ENCODE peak calls at places on chromosomes 5 and 9, in five cellular contexts. B, A, M, G and W are unnamed samples.
A peak's percentile ranks its signal among the peaks of the same experiment; 100 is the strongest.

GRCh38 chr5:43609752-43610151 is 6.8 kb downstream of the NNT start:
- DNase-seq in G (peak; percentile 25), A (no peak), M (no peak), B (no peak), W (no peak)

GRCh38 chr9:124749811-124750210 is 21.3 kb downstream of the NR6A1 start:
- DNase-seq in B (peak; percentile 82), G (peak; percentile 14), A (no peak), M (no peak), W (no peak)

GRCh38 chr5:58259685-58260152 is 200.2 kb downstream of the PLK2 start:
- DNase-seq in B (peak; percentile 98), M (no peak), A (no peak), G (peak; percentile 94), W (no peak)

GRCh38 chr5:156497816-156498215 is 170.9 kb downstream of the SGCD start:
- DNase-seq in A (no peak), G (no peak), M (no peak), B (peak; percentile 74), W (no peak)

GRCh38 chr5:145981612-145982571 is 45.5 kb downstream of the SH3RF2 start:
- DNase-seq in A (no peak), M (no peak), G (no peak), B (no peak), W (no peak)

GRCh38 chr5:172179032-172179989 is 8.7 kb downstream of the STK10 start:
- DNase-seq in A (no peak), M (peak; percentile 76), B (peak; percentile 40), G (peak; percentile 79), W (peak; percentile 44)

GRCh38 chr5:14032944-14033343 is 88.5 kb upstream of the DNAH5 start:
- DNase-seq in M (no peak), B (peak; percentile 33), A (no peak), G (no peak), W (no peak)

GRCh38 chr9:32677931-32678330 is 42.5 kb upstream of the TAF1L start:
- DNase-seq in B (no peak), A (no peak), G (peak; percentile 67), M (no peak), W (no peak)

GRCh38 chr5:174327317-174327864 is 281.9 kb downstream of the NSG2 start:
- DNase-seq in B (peak; percentile 69), G (peak; percentile 89), M (peak; percentile 27), A (peak; percentile 61), W (peak; percentile 6)

GRCh38 chr9:122389799-122390481 is 19.1 kb downstream of the PTGS1 start:
- DNase-seq in B (no peak), A (no peak), G (no peak), M (peak; percentile 42), W (no peak)

GRCh38 chr9:111034573-111035539 is 3.4 kb downstream of the LPAR1 start:
- DNase-seq in M (no peak), B (peak; percentile 38), G (no peak), A (no peak), W (no peak)

GRCh38 chr5:144467795-144468194 is 297.1 kb downstream of the KCTD16 start:
- DNase-seq in G (peak; percentile 57), A (no peak), M (no peak), B (peak; percentile 56), W (no peak)

GRCh38 chr9:87695523-87695922 is 30.4 kb upstream of the CTSL start:
- DNase-seq in A (no peak), M (no peak), G (no peak), B (no peak), W (no peak)

GRCh38 chr5:65142511-65143011 is 339.2 kb downstream of the ADAMTS6 start:
- DNase-seq in G (peak; percentile 61), M (no peak), A (no peak), B (peak; percentile 74), W (no peak)

GRCh38 chr9:125241863-125242739 is 958 bp upstream of the HSPA5 start:
- DNase-seq in B (no peak), G (no peak), A (peak; percentile 40), M (no peak), W (no peak)

GRCh38 chr9:124286292-124286931 is 28.7 kb downstream of the NEK6 start:
- DNase-seq in B (peak; percentile 98), M (peak; percentile 84), A (no peak), G (peak; percentile 92), W (no peak)

GRCh38 chr5:164235176-164235914 is 729.9 kb downstream of the MAT2B start:
- DNase-seq in G (peak; percentile 91), M (no peak), B (peak; percentile 79), A (no peak), W (no peak)

GRCh38 chr5:78783434-78784130 is 135.0 kb upstream of the LHFPL2 start:
- DNase-seq in B (no peak), A (no peak), M (no peak), G (no peak), W (no peak)

GRCh38 chr9:85941966-85942912 is 1.3 kb downstream of the NAA35 start:
- DNase-seq in B (no peak), M (no peak), A (no peak), G (peak; percentile 26), W (no peak)

GRCh38 chr9:99090366-99091130 is 14.4 kb upstream of the TGFBR1 start:
- DNase-seq in B (no peak), M (no peak), A (no peak), G (no peak), W (no peak)

GRCh38 chr9:23254404-23255184 is 571.4 kb downstream of the ELAVL2 start:
- DNase-seq in A (no peak), B (no peak), M (no peak), G (no peak), W (no peak)

GRCh38 chr9:38334234-38334633 is 58.3 kb upstream of the ALDH1B1 start:
- DNase-seq in A (no peak), B (no peak), G (no peak), M (no peak), W (no peak)

GRCh38 chr9:72526901-72527800 is 5.7 kb downstream of the TMC1 start:
- DNase-seq in M (peak; percentile 61), B (peak; percentile 93), A (peak; percentile 74), G (peak; percentile 96), W (peak; percentile 80)

DNA sequence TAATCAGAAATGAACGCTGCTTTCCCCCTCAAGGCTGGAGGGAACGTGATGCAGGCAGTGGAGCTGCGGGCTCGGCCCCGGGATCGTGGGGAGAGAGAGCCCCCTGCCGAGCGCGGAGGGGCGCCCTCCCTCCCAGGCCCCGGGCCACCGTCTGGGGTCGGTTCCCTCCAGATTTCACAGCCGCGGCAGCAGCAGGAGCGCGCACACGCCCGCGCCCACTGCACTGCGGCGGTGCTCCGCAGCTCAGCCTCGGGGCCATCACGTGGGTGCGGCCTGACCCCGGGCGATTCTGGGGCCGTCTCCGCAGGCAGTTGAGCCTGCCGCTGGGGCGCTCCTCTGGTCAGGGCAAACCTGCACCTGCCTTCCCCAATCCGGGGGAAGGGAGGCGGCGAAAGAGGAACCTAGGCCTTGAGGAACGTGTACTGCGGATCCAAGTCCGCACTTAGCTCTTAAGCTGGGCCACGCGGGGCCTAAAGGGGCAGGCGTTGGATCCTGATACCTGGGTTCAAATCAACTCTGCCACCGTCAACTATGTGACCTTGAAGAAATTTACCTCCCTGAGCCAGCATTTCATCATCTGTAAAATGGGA is 9.4 kb upstream of the DELE1 start:
- DNase-seq in M (peak; percentile 56), B (no peak), G (peak; percentile 22), A (peak; percentile 41), W (peak; percentile 12)
- TF ChIP-seq CTCF in M (peak; percentile 41), B (peak; percentile 25), G (peak; percentile 31), A (no peak), W (no peak)

GRCh38 chr5:160020266-160020770 is 11.4 kb downstream of the TTC1 start:
- DNase-seq in A (no peak), M (no peak), G (peak; percentile 50), B (peak; percentile 28), W (no peak)
- TF ChIP-seq CTCF in A (no peak), M (no peak), G (no peak), B (no peak), W (no peak)

GRCh38 chr9:20526500-20527319 is 95.6 kb downstream of the MLLT3 start:
- DNase-seq in G (peak; percentile 72), B (peak; percentile 44), M (no peak), A (no peak), W (no peak)
- TF ChIP-seq CTCF in G (peak; percentile 45), B (peak; percentile 32), M (no peak), A (no peak), W (no peak)

GRCh38 chr9:133050781-133051180 is 11.0 kb upstream of the CEL start:
- DNase-seq in M (no peak), B (no peak), A (no peak), G (peak; percentile 40), W (no peak)

GRCh38 chr9:133046900-133047295 is 14.9 kb upstream of the CEL start:
- DNase-seq in B (no peak), A (no peak), M (no peak), G (no peak), W (no peak)

GRCh38 chr9:133049043-133049442 is 12.7 kb upstream of the CEL start:
- DNase-seq in B (no peak), A (no peak), G (no peak), M (no peak), W (no peak)

GRCh38 chr9:133050142-133050541 is 11.6 kb upstream of the CEL start:
- DNase-seq in B (peak; percentile 16), M (no peak), G (peak; percentile 68), A (no peak), W (no peak)

DNA sequence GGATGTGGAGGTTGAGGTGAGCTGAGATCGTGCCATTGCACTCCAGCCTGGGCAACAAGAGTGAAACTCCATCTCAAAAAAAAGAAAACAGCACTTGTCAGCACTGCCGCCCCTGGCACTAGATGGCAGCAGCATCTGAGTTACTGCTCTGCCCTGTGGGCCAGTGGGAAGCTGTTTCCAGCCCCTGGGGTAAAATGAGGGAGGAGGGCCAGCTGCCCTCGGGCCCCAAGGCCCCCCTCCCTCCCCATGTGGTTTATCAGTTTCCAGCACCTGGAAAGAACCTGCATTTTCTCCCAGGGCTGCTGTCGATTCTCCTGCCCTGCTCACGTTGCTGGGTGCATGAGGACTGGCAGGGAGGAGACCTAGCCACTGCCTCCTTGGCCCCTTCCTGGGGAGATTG is 13.2 kb upstream of the CEL start:
- DNase-seq in M (no peak), A (no peak), G (peak; percentile 51), B (peak; percentile 11), W (no peak)
- TF ChIP-seq CTCF in M (peak; percentile 52), A (peak; percentile 31), G (peak; percentile 66), B (peak; percentile 37), W (peak; percentile 22)

GRCh38 chr9:135989157-135989556 is 28.0 kb upstream of the UBAC1 start:
- DNase-seq in B (no peak), G (no peak), M (no peak), A (no peak), W (no peak)
- TF ChIP-seq CTCF in B (no peak), G (no peak), M (no peak), A (no peak), W (no peak)

DNA sequence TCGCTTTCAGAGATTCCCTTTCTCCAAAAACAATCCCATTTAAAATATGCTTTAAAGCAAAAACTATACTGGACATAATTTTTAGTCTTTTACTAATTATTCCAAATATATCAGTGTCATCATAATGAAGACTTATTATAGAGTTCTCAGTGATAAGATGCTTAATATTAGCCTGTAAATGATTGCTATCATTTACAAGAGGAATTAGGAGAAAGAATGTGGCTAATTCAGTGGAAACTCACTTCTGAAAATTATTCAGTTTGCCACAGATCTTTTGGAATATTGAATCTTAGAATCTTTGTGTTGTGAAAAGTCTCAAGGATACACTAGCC is 24.7 kb upstream of the GLRX start:
- DNase-seq in B (no peak), M (no peak), A (no peak), G (no peak), W (no peak)
- TF ChIP-seq CTCF in B (no peak), M (no peak), A (no peak), G (no peak), W (no peak)

GRCh38 chr9:1726993-1727759 is 288.0 kb upstream of the SMARCA2 start:
- DNase-seq in M (no peak), B (no peak), G (no peak), A (no peak), W (no peak)
- TF ChIP-seq CTCF in M (peak; percentile 51), B (no peak), G (no peak), A (peak; percentile 16), W (no peak)